ENCODE peak calls at places on chromosomes 5 and 9, in six cellular contexts. F is head of caudate nucleus; M is DMS153; U is amniotic stem cell; L is PC-3; X is CD8-positive, alpha-beta T cell. Z is an unnamed sample.

GRCh38 chr5:115333164-115333563 is 36.7 kb upstream of the CCDC112 start:
- DNase-seq in M (no peak), U (no peak), X (no peak), L (no peak), F (no peak), Z (no peak)

GRCh38 chr9:5764130-5764868 is 68.6 kb downstream of the ERMP1 start:
- DNase-seq in L (no peak), X (no peak), F (no peak), U (no peak), M (no peak), Z (no peak)

GRCh38 chr9:123073991-123074422 is 40.5 kb downstream of the GPR21 start:
- DNase-seq in L (no peak), X (no peak), U (no peak), F (no peak), M (no peak), Z (no peak)

GRCh38 chr9:101485873-101486692 is 47.6 kb upstream of the RNF20 start:
- DNase-seq in M (no peak), X (no peak), L (no peak), U (no peak), F (peak; percentile 52), Z (peak; percentile 50)

GRCh38 chr5:80064124-80064523 is 29.0 kb downstream of the THBS4 start:
- DNase-seq in X (no peak), L (no peak), U (peak; percentile 60), F (no peak), M (no peak), Z (no peak)

GRCh38 chr9:83800236-83801033 is 17.1 kb downstream of the GKAP1 start:
- DNase-seq in L (no peak), X (no peak), F (no peak), U (no peak), M (no peak), Z (no peak)

GRCh38 chr5:157516626-157517325 is 56.8 kb downstream of the NIPAL4 start:
- DNase-seq in X (no peak), U (peak; percentile 46), F (no peak), M (no peak), L (peak; percentile 69), Z (peak; percentile 36)

GRCh38 chr5:96717874-96718273 is 55.7 kb downstream of the CAST start:
- DNase-seq in M (no peak), L (no peak), X (no peak), F (no peak), U (no peak), Z (no peak)

GRCh38 chr5:73095564-73096238 is 24.7 kb upstream of the TMEM171 start:
- DNase-seq in U (no peak), M (no peak), F (no peak), X (no peak), L (no peak), Z (no peak)

GRCh38 chr9:131318211-131318610 is 28.7 kb downstream of the PLPP7 start:
- DNase-seq in L (no peak), X (no peak), U (no peak), M (no peak), F (no peak), Z (no peak)

GRCh38 chr5:135543151-135543818 is 7.5 kb upstream of the NEUROG1 start:
- DNase-seq in L (no peak), F (no peak), U (no peak), M (no peak), X (no peak), Z (no peak)

GRCh38 chr9:95024097-95024671 is 293.3 kb downstream of the FANCC start:
- DNase-seq in F (peak; percentile 56), X (no peak), U (no peak), M (peak; percentile 34), L (peak; percentile 20), Z (no peak)

GRCh38 chr9:134707031-134707680 is 65.6 kb downstream of the COL5A1 start:
- DNase-seq in U (peak; percentile 60), L (no peak), F (no peak), M (peak; percentile 94), X (no peak), Z (no peak)

GRCh38 chr5:438481-438981 is 4.4 kb upstream of the EXOC3 start:
- DNase-seq in U (no peak), X (no peak), L (no peak), F (no peak), M (no peak), Z (no peak)

GRCh38 chr5:67047616-67048015 is 149.0 kb downstream of the CD180 start:
- DNase-seq in X (no peak), U (no peak), F (no peak), L (no peak), M (no peak), Z (no peak)

GRCh38 chr5:139262414-139263139 is 31.0 kb upstream of the MATR3 start:
- DNase-seq in M (peak; percentile 74), X (peak; percentile 76), F (peak; percentile 92), L (peak; percentile 83), U (peak; percentile 83), Z (peak; percentile 87)

GRCh38 chr5:114419941-114420340 is 58.1 kb downstream of the KCNN2 start:
- DNase-seq in F (no peak), M (no peak), U (peak; percentile 45), L (peak; percentile 55), X (no peak), Z (no peak)

GRCh38 chr5:120938604-120939003 is 474.5 kb downstream of the PRR16 start:
- DNase-seq in X (no peak), L (no peak), U (no peak), M (no peak), F (no peak), Z (no peak)

GRCh38 chr9:127568971-127569818 is 42.9 kb upstream of the STXBP1 start:
- DNase-seq in U (peak; percentile 70), X (peak; percentile 82), F (peak; percentile 63), M (peak; percentile 81), L (peak; percentile 87), Z (peak; percentile 79)

GRCh38 chr9:126587187-126588185 is 26.2 kb upstream of the LMX1B start:
- DNase-seq in L (no peak), F (peak; percentile 86), U (no peak), X (no peak), M (no peak), Z (no peak)

GRCh38 chr5:142561029-142561428 is 124.9 kb downstream of the FGF1 start:
- DNase-seq in F (no peak), X (no peak), L (no peak), M (no peak), U (no peak), Z (no peak)

GRCh38 chr5:172055421-172055820 is 49.0 kb upstream of the FBXW11 start:
- DNase-seq in F (no peak), U (no peak), L (no peak), X (no peak), M (no peak), Z (no peak)